ENCODE peak calls at places on chromosomes 5 and 9, in eight cellular contexts. H is neural progenitor cell; Z is effector memory CD4-positive, alpha-beta T cell; T is CD4-positive, alpha-beta T cell; M is A172; X is NCI-H2171 treated with DMSO at 0.1 percent for 48 hours; O is activated CD8-positive, alpha-beta memory T cell treated with anti-CD3 and anti-CD28 coated beads, Interleukin-2, amount 10 ng/mL, durations not matched to agents 7 days and 5 days; K is tibial nerve. N is an unnamed sample.

GRCh38 chr9:136093995-136094881 is 851 bp downstream of the NACC2 start:
- DNase-seq in H (peak; percentile 60), Z (peak; percentile 27), T (no peak), M (no peak), X (no peak), O (peak; percentile 77), K (peak; percentile 60), N (no peak)

GRCh38 chr9:122036988-122037387 is 56.1 kb downstream of the TTLL11 start:
- DNase-seq in H (no peak), Z (no peak), T (no peak), M (peak; percentile 45), X (no peak), O (no peak), K (no peak), N (no peak)

GRCh38 chr9:136683173-136683745 is 4.0 kb downstream of the AGPAT2 start:
- DNase-seq in H (no peak), Z (no peak), T (no peak), M (no peak), X (no peak), O (no peak), K (no peak), N (no peak)

GRCh38 chr5:9251379-9251980 is 294.4 kb downstream of the SEMA5A start:
- DNase-seq in H (no peak), Z (no peak), T (no peak), M (peak; percentile 17), X (no peak), O (no peak), K (no peak), N (no peak)

GRCh38 chr9:38681747-38682227 is 38.1 kb downstream of the FAM240B start:
- DNase-seq in H (no peak), Z (no peak), T (no peak), M (peak; percentile 48), X (no peak), O (no peak), K (no peak), N (no peak)

GRCh38 chr9:111700776-111701175 is 39.4 kb downstream of the GNG10 start:
- DNase-seq in H (no peak), Z (no peak), T (no peak), M (no peak), X (no peak), O (no peak), K (no peak), N (no peak)

GRCh38 chr9:6096821-6097220 is 81.4 kb upstream of the RANBP6 start:
- DNase-seq in H (no peak), Z (no peak), T (no peak), M (peak; percentile 18), X (no peak), O (no peak), K (no peak), N (no peak)

GRCh38 chr9:126123927-126124326 is 202.7 kb upstream of the MVB12B start:
- DNase-seq in H (no peak), Z (no peak), T (no peak), M (no peak), X (no peak), O (no peak), K (no peak), N (no peak)

GRCh38 chr5:31626156-31626555 is 12.8 kb upstream of the PDZD2 start:
- DNase-seq in H (no peak), Z (no peak), T (no peak), M (no peak), X (peak; percentile 69), O (no peak), K (no peak), N (no peak)

GRCh38 chr5:148956632-148957385 is 106.1 kb downstream of the SH3TC2 start:
- DNase-seq in H (no peak), Z (no peak), T (no peak), M (no peak), X (no peak), O (no peak), K (no peak), N (peak; percentile 34)

GRCh38 chr5:99438619-99439018 is 509.8 kb upstream of the CHD1 start:
- DNase-seq in H (no peak), Z (no peak), T (no peak), M (no peak), X (no peak), O (no peak), K (no peak), N (no peak)

GRCh38 chr5:167802755-167803431 is 488.6 kb upstream of the WWC1 start:
- DNase-seq in H (peak; percentile 58), Z (no peak), T (no peak), M (peak; percentile 38), X (no peak), O (no peak), K (no peak), N (no peak)

GRCh38 chr5:164941102-164941501 is 1435.7 kb downstream of the MAT2B start:
- DNase-seq in H (no peak), Z (no peak), T (no peak), M (no peak), X (no peak), O (no peak), K (no peak), N (no peak)

GRCh38 chr9:130962418-130963316 is 23.6 kb upstream of the FIBCD1 start:
- DNase-seq in H (no peak), Z (no peak), T (no peak), M (peak; percentile 91), X (no peak), O (no peak), K (no peak), N (peak; percentile 31)

GRCh38 chr5:91154338-91154737 is 228.8 kb downstream of the ARRDC3 start:
- DNase-seq in H (no peak), Z (no peak), T (no peak), M (no peak), X (no peak), O (no peak), K (no peak), N (no peak)

GRCh38 chr9:27548055-27548741 is 18.6 kb upstream of the MOB3B start:
- DNase-seq in H (peak; percentile 62), Z (no peak), T (no peak), M (no peak), X (peak; percentile 34), O (no peak), K (peak; percentile 49), N (peak; percentile 61)

GRCh38 chr9:96253059-96253696 is 48.8 kb downstream of the HSD17B3 start:
- DNase-seq in H (no peak), Z (no peak), T (no peak), M (peak; percentile 20), X (no peak), O (no peak), K (no peak), N (no peak)

GRCh38 chr9:126470251-126470993 is 143.3 kb upstream of the LMX1B start:
- DNase-seq in H (no peak), Z (no peak), T (no peak), M (no peak), X (no peak), O (peak; percentile 62), K (no peak), N (no peak)

GRCh38 chr5:92909545-92909962 is 671.5 kb downstream of the NR2F1-AS1 start:
- DNase-seq in H (peak; percentile 89), Z (no peak), T (no peak), M (peak; percentile 17), X (peak; percentile 63), O (no peak), K (no peak), N (peak; percentile 87)

GRCh38 chr5:66193419-66193818 is 49.3 kb downstream of the SREK1 start:
- DNase-seq in H (no peak), Z (no peak), T (no peak), M (no peak), X (no peak), O (no peak), K (no peak), N (no peak)

GRCh38 chr5:139667730-139668063 is 19.5 kb downstream of the CXXC5 start:
- DNase-seq in H (no peak), Z (no peak), T (no peak), M (no peak), X (no peak), O (no peak), K (no peak), N (no peak)

GRCh38 chr5:96993760-96994159 is 57.9 kb downstream of the LNPEP start:
- DNase-seq in H (no peak), Z (no peak), T (no peak), M (no peak), X (no peak), O (no peak), K (no peak), N (no peak)

GRCh38 chr9:96048116-96048953 is 172.8 kb downstream of the ERCC6L2 start:
- DNase-seq in H (peak; percentile 80), Z (no peak), T (no peak), M (no peak), X (no peak), O (no peak), K (peak; percentile 32), N (peak; percentile 87)

GRCh38 chr5:37771731-37772130 is 68.1 kb downstream of the GDNF start:
- DNase-seq in H (no peak), Z (no peak), T (no peak), M (peak; percentile 95), X (no peak), O (no peak), K (no peak), N (no peak)

GRCh38 chr5:181217805-181218065 is 5.3 kb upstream of the TRIM41 start:
- DNase-seq in H (no peak), Z (peak; percentile 45), T (no peak), M (no peak), X (no peak), O (peak; percentile 67), K (no peak), N (no peak)